ENCODE peak calls at places on chromosomes 4 and X, in five cellular contexts. P is neuronal stem cell, H is trophoblast cell, C is H9, Q is mesenchymal stem cell. X is an unnamed sample.

GRCh38 chr4:47662975-47663374 is 174.9 kb downstream of the CORIN start:
- DNase-seq in P (no peak), H (peak; percentile 40), C (no peak), Q (no peak), X (no peak)

GRCh38 chr4:118985170-118986000 is 96.7 kb downstream of the SYNPO2 start:
- DNase-seq in P (no peak), H (no peak), C (no peak), Q (no peak), X (no peak)

GRCh38 chrX:119763836-119764387 is 5.5 kb downstream of the SOWAHD start:
- DNase-seq in P (no peak), H (no peak), C (no peak), Q (no peak), X (no peak)

GRCh38 chr4:107818301-107818910 is 6.3 kb upstream of the SGMS2 start:
- DNase-seq in P (no peak), H (no peak), C (no peak), Q (no peak), X (no peak)

GRCh38 chr4:127917151-127917550 is 36.5 kb downstream of the PLK4 start:
- DNase-seq in P (no peak), H (no peak), C (no peak), Q (no peak), X (no peak)

GRCh38 chrX:107154787-107155620 is 36.4 kb upstream of the RBM41 start:
- DNase-seq in P (no peak), H (no peak), C (no peak), Q (peak; percentile 38), X (peak; percentile 3)

GRCh38 chr4:68434277-68434676 is 13.0 kb upstream of the TMPRSS11E start:
- DNase-seq in P (no peak), H (no peak), C (no peak), Q (no peak), X (no peak)

GRCh38 chr4:6732441-6733357 is 16.7 kb downstream of the BLOC1S4 start:
- DNase-seq in P (no peak), H (peak; percentile 75), C (no peak), Q (peak; percentile 88), X (no peak)

GRCh38 chr4:150962245-150962644 is 52.8 kb downstream of the LRBA start:
- DNase-seq in P (no peak), H (no peak), C (no peak), Q (no peak), X (no peak)

DNA sequence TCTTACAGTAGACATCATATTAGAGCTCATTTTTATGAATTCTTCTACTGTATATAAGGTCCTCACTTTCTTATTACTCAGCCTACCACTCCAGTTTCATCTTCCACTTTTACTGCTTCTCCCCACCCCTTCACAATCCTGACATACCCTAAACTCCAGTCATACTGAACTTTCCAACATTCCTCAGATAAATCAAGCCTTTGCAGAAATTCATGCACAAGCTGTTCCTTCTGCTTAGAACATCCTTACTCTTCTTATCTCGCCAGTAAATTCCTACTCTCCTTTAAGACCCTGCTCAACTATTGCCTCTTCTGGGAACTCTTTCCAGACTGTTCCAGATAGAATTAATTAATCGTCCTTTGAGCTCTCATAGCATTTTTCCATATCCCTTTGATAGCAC is 24.8 kb downstream of the RTL9 start:
- DNase-seq in P (no peak), H (no peak), C (no peak), Q (peak; percentile 71), X (no peak)
- H2BK12ac ChIP-seq in P (no peak overlapping the region), H (no peak overlapping the region), C (no peak overlapping the region), Q (no peak overlapping the region), X (no peak overlapping the region)

GRCh38 chr4:100124715-100125114 is 65.6 kb downstream of the DDIT4L start:
- DNase-seq in P (no peak), H (no peak), C (no peak), Q (no peak), X (no peak)
- H2BK12ac ChIP-seq in P (no peak overlapping the region), H (no peak overlapping the region), C (no peak overlapping the region), Q (no peak overlapping the region), X (no peak overlapping the region)

GRCh38 chrX:111874241-111874640 is 1.7 kb upstream of the TRPC5OS start:
- DNase-seq in P (no peak), H (no peak), C (no peak), Q (no peak), X (no peak)
- H2BK12ac ChIP-seq in P (no peak overlapping the region), H (no peak overlapping the region), C (no peak overlapping the region), Q (no peak overlapping the region), X (no peak overlapping the region)

GRCh38 chrX:18674417-18674787 is 2.5 kb upstream of the RS1 start:
- DNase-seq in P (peak; percentile 5), H (no peak), C (peak; percentile 46), Q (peak; percentile 3), X (no peak)
- H2BK12ac ChIP-seq in P (no peak overlapping the region), H (peak overlapping the region; percentile 40), C (no peak overlapping the region), Q (no peak overlapping the region), X (no peak overlapping the region)

X was measured in H1.